ENCODE peak calls at places on chromosomes 6 and 20, in four cellular contexts. H is skeletal muscle cell; I is activated CD4-positive, alpha-beta T cell treated with anti-CD3 and anti-CD28 coated beads, Interleukin-2, amount 50 U/mL, for 4 hours; Z is left cardiac atrium. X is an unnamed sample.

GRCh38 chr20:63316502-63316921 is 23.5 kb downstream of the COL20A1 start:
- DNase-seq in H (no peak), I (no peak), Z (peak; percentile 15), X (no peak)

GRCh38 chr6:79894939-79895338 is 52.4 kb downstream of the ELOVL4 start:
- DNase-seq in H (no peak), I (no peak), Z (no peak), X (no peak)

GRCh38 chr6:150966786-150967185 is 101.3 kb downstream of the MTHFD1L start:
- DNase-seq in H (no peak), I (no peak), Z (no peak), X (no peak)

GRCh38 chr6:159929819-159930218 is 39.0 kb downstream of the MAS1 start:
- DNase-seq in H (no peak), I (peak; percentile 47), Z (no peak), X (no peak)

GRCh38 chr6:20013485-20013884 is 176.3 kb downstream of the ID4 start:
- DNase-seq in H (no peak), I (no peak), Z (no peak), X (no peak)

GRCh38 chr6:251920-252319 is 40.4 kb upstream of the DUSP22 start:
- DNase-seq in H (no peak), I (no peak), Z (no peak), X (no peak)

GRCh38 chr6:2580996-2581395 is 169.7 kb downstream of the MYLK4 start:
- DNase-seq in H (no peak), I (no peak), Z (no peak), X (no peak)

GRCh38 chr6:154661751-154662150 is 71.5 kb upstream of the SCAF8 start:
- DNase-seq in H (no peak), I (no peak), Z (no peak), X (no peak)

GRCh38 chr6:24522090-24522820 is 27.5 kb downstream of the ALDH5A1 start:
- DNase-seq in H (no peak), I (no peak), Z (no peak), X (no peak)

GRCh38 chr20:24608926-24609667 is 139.7 kb downstream of the SYNDIG1 start:
- DNase-seq in H (no peak), I (no peak), Z (no peak), X (peak; percentile 54)

X was measured in GM03348.